ENCODE peak calls at places on chromosomes 12 and 14, in four cellular contexts. N is effector memory CD4-positive, alpha-beta T cell; A is neural progenitor cell; E is OCI-LY7. S is an unnamed sample. For H3K9me3, the result is how much of the 10 kb centered on the place peaks cover.

GRCh38 chr14:30297856-30298255 is 261.1 kb upstream of the G2E3 start:
- DNase-seq in N (no peak), A (no peak), E (no peak), S (no peak)

GRCh38 chr12:28237423-28237822 is 47.2 kb downstream of the CCDC91 start:
- DNase-seq in N (no peak), A (no peak), E (no peak), S (no peak)

GRCh38 chr12:79945455-79945854 is 10.6 kb upstream of the PPP1R12A start:
- DNase-seq in N (no peak), A (no peak), E (no peak), S (no peak)

GRCh38 chr12:48194780-48195179 is 8.3 kb downstream of the OR10AD1 start:
- DNase-seq in N (no peak), A (no peak), E (no peak), S (no peak)

GRCh38 chr12:67415473-67415872 is 146.3 kb downstream of the CAND1 start:
- DNase-seq in N (no peak), A (peak), E (peak), S (no peak)

GRCh38 chr12:92601680-92602079 is 101.1 kb upstream of the PLEKHG7 start:
- DNase-seq in N (no peak), A (no peak), E (no peak), S (no peak)

GRCh38 chr14:101101456-101102056 is 198.0 kb upstream of the RTL1 start:
- DNase-seq in N (no peak), A (no peak), E (no peak), S (no peak)

GRCh38 chr12:119988788-119989618 is at the start of gene BICDL1:
- DNase-seq in N (peak), A (peak), E (peak), S (peak)

GRCh38 chr12:58584885-58585284 is 335.4 kb downstream of the LRIG3 start:
- DNase-seq in N (no peak), A (no peak), E (no peak), S (no peak)

GRCh38 chr14:44497148-44497547 is 9.9 kb downstream of the FSCB start:
- DNase-seq in N (no peak), A (no peak), E (no peak), S (no peak)

GRCh38 chr14:89388853-89389252 is 28.2 kb downstream of the FOXN3 start:
- DNase-seq in N (no peak), A (peak), E (no peak), S (no peak)

GRCh38 chr12:69527506-69528272 is 57.5 kb downstream of the FRS2 start:
- DNase-seq in N (no peak), A (no peak), E (no peak), S (no peak)

GRCh38 chr12:63151898-63152700 is 1.1 kb upstream of the AVPR1A start:
- DNase-seq in N (no peak), A (peak), E (peak), S (no peak)

GRCh38 chr12:127963926-127964325 is 303.0 kb upstream of the TMEM132C start:
- DNase-seq in N (no peak), A (no peak), E (no peak), S (no peak)

GRCh38 chr14:72894623-72895378 is 900 bp upstream of the DPF3 start:
- DNase-seq in N (no peak), A (peak), E (no peak), S (peak)

GRCh38 chr12:39227218-39227617 is 215.7 kb downstream of the KIF21A start:
- DNase-seq in N (no peak), A (peak), E (no peak), S (no peak)

GRCh38 chr14:43413094-43413493 is 1094.0 kb downstream of the FSCB start:
- DNase-seq in N (no peak), A (no peak), E (no peak), S (no peak)

GRCh38 chr14:80637726-80638619 is 303.6 kb downstream of the CEP128 start:
- DNase-seq in N (no peak), A (no peak), E (no peak), S (no peak)

GRCh38 chr12:119446459-119446858 is 111.9 kb downstream of the CCDC60 start:
- DNase-seq in N (no peak), A (no peak), E (no peak), S (no peak)

GRCh38 chr14:34052658-34053014 is 101.8 kb upstream of the EGLN3 start:
- DNase-seq in N (no peak), A (no peak), E (no peak), S (no peak)

GRCh38 chr12:89525002-89525823 is 617 bp upstream of the GALNT4 start:
- DNase-seq in N (peak), A (peak), E (peak), S (peak)

GRCh38 chr14:58533417-58533816 is 104.3 kb upstream of the DACT1 start:
- DNase-seq in N (no peak), A (peak), E (no peak), S (no peak)

GRCh38 chr12:88300931-88301330 is 158.8 kb downstream of the TMTC3 start:
- DNase-seq in N (no peak), A (no peak), E (no peak), S (no peak)

GRCh38 chr12:55365086-55365485 is 2.3 kb downstream of the OR6C75 start:
- DNase-seq in N (no peak), A (no peak), E (no peak), S (no peak)

GRCh38 chr14:63205850-63206249 is 1.6 kb downstream of the RHOJ start:
- DNase-seq in N (no peak), A (no peak), E (no peak), S (no peak)

GRCh38 chr12:43805857-43806736 is at the start of gene TWF1:
- DNase-seq in N (peak), A (peak), E (peak), S (peak)

DNA sequence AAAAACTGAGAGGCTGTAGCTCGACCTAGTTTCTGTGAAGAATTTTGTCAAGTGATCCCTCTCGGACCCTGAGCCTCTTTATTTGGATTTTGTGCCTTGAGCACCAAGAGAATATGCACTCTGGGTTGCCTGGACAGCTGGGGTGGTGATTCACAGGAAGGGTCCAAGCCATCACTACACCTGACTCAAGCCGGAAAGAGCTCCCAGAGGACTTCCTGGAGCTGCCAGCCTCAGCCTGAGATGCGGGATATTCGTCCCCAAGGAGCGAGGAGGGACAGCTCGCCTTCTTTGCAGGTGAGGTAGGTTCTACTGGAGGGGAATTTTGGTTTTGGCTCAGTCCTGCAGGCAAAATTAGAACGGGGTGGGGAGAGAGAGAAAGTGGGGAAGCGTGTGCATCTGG is 94.3 kb downstream of the GALNT8 start:
- DNase-seq in N (no peak), A (no peak), E (no peak), S (no peak)
- H3K4me3 ChIP-seq in N (no peak), A (no peak), E (no peak), S (no peak)

GRCh38 chr12:106343213-106343509 is 14.4 kb upstream of the POLR3B start:
- DNase-seq in N (no peak), A (no peak), E (no peak), S (no peak)
- H3K27ac ChIP-seq in N (no peak), A (no peak), E (no peak), S (no peak)

GRCh38 chr12:133130808-133131128 is 341 bp downstream of the ZNF10 start:
- DNase-seq in N (no peak), A (no peak), E (no peak), S (no peak)

GRCh38 chr12:133130038-133130807 is at the start of the genes ZNF10 and ZNF891:
- DNase-seq in N (peak), A (peak), E (peak), S (peak)

DNA sequence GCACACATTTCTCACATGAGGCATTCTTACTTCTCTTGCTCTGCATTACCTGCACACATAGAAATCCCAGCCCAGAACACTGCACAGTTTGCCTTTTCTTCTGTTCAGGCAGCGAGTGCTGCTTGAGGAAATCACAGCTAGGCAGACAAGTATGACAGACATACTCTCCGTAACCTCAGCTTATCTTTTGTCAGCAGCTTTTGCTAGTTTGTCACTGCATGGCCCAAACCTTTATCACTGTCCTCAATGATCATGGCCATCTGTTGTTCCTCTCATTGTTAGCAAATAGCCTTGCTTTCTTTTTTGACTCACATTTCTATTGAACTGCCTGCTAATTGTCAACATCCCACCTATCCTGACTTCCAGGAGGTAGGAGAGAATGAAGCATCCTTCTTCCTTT is 5.3 kb downstream of the ZNF10 start:
- DNase-seq in N (no peak), A (no peak), E (no peak), S (no peak)
- H3K9me3 ChIP-seq in N (under half), A (under half), E (under half), S (under half)

DNA sequence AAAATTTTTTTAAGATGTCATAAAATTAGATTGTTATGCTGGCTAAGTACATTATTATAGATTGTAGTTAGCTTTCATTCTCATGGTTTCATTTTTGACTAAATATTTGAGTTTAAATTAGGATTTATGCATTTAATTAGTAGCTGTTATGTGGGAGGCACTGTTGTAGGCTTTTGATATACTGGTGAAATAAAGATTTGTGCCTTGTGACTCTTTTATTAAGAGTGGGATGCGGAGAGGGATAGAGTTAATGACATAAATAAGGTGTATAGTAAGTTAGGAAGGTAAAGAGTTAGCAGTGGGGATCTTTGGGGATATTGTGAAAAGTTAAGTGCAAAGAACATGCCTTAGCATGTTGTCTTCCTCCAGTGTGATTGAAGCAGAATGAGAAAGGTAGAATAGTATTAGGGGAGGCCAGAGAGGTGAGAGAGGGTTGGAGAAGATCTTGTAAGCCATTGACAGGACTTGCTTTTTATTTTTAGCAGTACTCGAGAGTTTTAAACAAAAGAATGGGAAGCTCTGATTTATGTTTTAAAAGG is 8.8 kb downstream of the ARHGAP5 start:
- DNase-seq in N (no peak), A (no peak), E (no peak), S (no peak)
- H3K4me3 ChIP-seq in N (no peak), A (no peak), E (no peak), S (no peak)

DNA sequence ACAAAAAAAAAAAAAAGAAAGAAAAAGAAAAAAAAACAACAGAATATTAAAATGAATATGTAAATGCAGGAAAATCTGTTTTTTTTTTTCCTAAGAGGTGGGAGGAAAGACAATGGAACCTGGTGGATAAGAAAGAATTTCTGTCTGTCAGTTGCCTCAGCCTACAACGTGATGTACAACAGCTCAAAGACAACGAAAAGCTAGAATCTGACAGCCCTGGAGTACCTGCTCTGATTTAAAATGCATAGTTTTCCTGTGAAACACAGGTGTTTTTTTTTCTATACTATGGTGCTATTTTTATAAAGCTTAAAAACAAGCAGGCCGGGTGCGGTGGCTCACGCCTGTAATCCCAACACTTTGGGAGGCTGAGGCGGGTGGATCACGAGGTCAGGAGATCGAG is 30.0 kb upstream of the ULK1 start:
- DNase-seq in N (no peak), A (no peak), E (no peak), S (no peak)
- H3K27ac ChIP-seq in N (no peak), A (no peak), E (no peak), S (no peak)

GRCh38 chr12:133156125-133156690 is 25.1 kb upstream of the ZNF268 start:
- DNase-seq in N (no peak), A (no peak), E (no peak), S (no peak)
- H3K9me3 ChIP-seq in N (half or more), A (half or more), E (half or more), S (half or more)